ENCODE peak calls at places on chromosomes 4 and X, in seven cellular contexts. One of them, this sample, is unnamed.

GRCh38 chrX:29466441-29466840 is 748.9 kb upstream of the MAGEB2 start:
- DNase-seq in gastrocnemius medialis: no peak
- DNase-seq in lower lobe of right lung: no peak
- DNase-seq in psoas muscle: no peak
- DNase-seq in spleen: no peak
- DNase-seq in adrenal gland: no peak
- DNase-seq in IMR-90: no peak
- DNase-seq in this sample: no peak

GRCh38 chrX:68163446-68163845 is 269.8 kb downstream of the OPHN1 start:
- DNase-seq in gastrocnemius medialis: no peak
- DNase-seq in lower lobe of right lung: no peak
- DNase-seq in psoas muscle: no peak
- DNase-seq in spleen: no peak
- DNase-seq in adrenal gland: no peak
- DNase-seq in IMR-90: peak; percentile 35
- DNase-seq in this sample: no peak

GRCh38 chr4:185711764-185712163 is 100.2 kb downstream of the SORBS2 start:
- DNase-seq in gastrocnemius medialis: no peak
- DNase-seq in lower lobe of right lung: no peak
- DNase-seq in psoas muscle: no peak
- DNase-seq in spleen: no peak
- DNase-seq in adrenal gland: no peak
- DNase-seq in IMR-90: peak; percentile 8
- DNase-seq in this sample: no peak

GRCh38 chrX:18887177-18887820 is 96.6 kb downstream of the PHKA2 start:
- DNase-seq in gastrocnemius medialis: peak; percentile 60
- DNase-seq in lower lobe of right lung: peak; percentile 60
- DNase-seq in psoas muscle: peak; percentile 72
- DNase-seq in spleen: peak; percentile 77
- DNase-seq in adrenal gland: peak; percentile 28
- DNase-seq in IMR-90: no peak
- DNase-seq in this sample: peak; percentile 35

GRCh38 chrX:22686138-22686541 is 313.6 kb upstream of the DDX53 start:
- DNase-seq in gastrocnemius medialis: peak; percentile 18
- DNase-seq in lower lobe of right lung: no peak
- DNase-seq in psoas muscle: peak; percentile 78
- DNase-seq in spleen: peak; percentile 51
- DNase-seq in adrenal gland: peak; percentile 19
- DNase-seq in IMR-90: peak; percentile 73
- DNase-seq in this sample: no peak

GRCh38 chr4:107283587-107284559 is 247.8 kb upstream of the DKK2 start:
- DNase-seq in gastrocnemius medialis: no peak
- DNase-seq in lower lobe of right lung: no peak
- DNase-seq in psoas muscle: no peak
- DNase-seq in spleen: no peak
- DNase-seq in adrenal gland: no peak
- DNase-seq in IMR-90: peak; percentile 95
- DNase-seq in this sample: no peak

GRCh38 chrX:16772460-16772859 is 13.8 kb upstream of the TXLNG start:
- DNase-seq in gastrocnemius medialis: no peak
- DNase-seq in lower lobe of right lung: no peak
- DNase-seq in psoas muscle: no peak
- DNase-seq in spleen: no peak
- DNase-seq in adrenal gland: no peak
- DNase-seq in IMR-90: no peak
- DNase-seq in this sample: no peak

GRCh38 chr4:7645956-7646355 is 211.2 kb upstream of the PSAPL1 start:
- DNase-seq in gastrocnemius medialis: no peak
- DNase-seq in lower lobe of right lung: peak; percentile 27
- DNase-seq in psoas muscle: peak; percentile 35
- DNase-seq in spleen: no peak
- DNase-seq in adrenal gland: no peak
- DNase-seq in IMR-90: no peak
- DNase-seq in this sample: no peak

GRCh38 chr4:6783111-6783981 is 819 bp downstream of the KIAA0232 start:
- DNase-seq in gastrocnemius medialis: peak; percentile 88
- DNase-seq in lower lobe of right lung: peak; percentile 91
- DNase-seq in psoas muscle: peak; percentile 95
- DNase-seq in spleen: peak; percentile 97
- DNase-seq in adrenal gland: peak; percentile 90
- DNase-seq in IMR-90: peak; percentile 79
- DNase-seq in this sample: peak; percentile 95

GRCh38 chrX:28576117-28576516 is 11.1 kb upstream of the IL1RAPL1 start:
- DNase-seq in gastrocnemius medialis: no peak
- DNase-seq in lower lobe of right lung: no peak
- DNase-seq in psoas muscle: no peak
- DNase-seq in spleen: no peak
- DNase-seq in adrenal gland: no peak
- DNase-seq in IMR-90: no peak
- DNase-seq in this sample: no peak

GRCh38 chrX:10769696-10770619 is 149.6 kb upstream of the MID1 start:
- DNase-seq in gastrocnemius medialis: no peak
- DNase-seq in lower lobe of right lung: no peak
- DNase-seq in psoas muscle: no peak
- DNase-seq in spleen: no peak
- DNase-seq in adrenal gland: peak; percentile 22
- DNase-seq in IMR-90: peak; percentile 61
- DNase-seq in this sample: no peak

GRCh38 chr4:169716677-169717076 is 41.1 kb downstream of the HPF1 start:
- DNase-seq in gastrocnemius medialis: no peak
- DNase-seq in lower lobe of right lung: no peak
- DNase-seq in psoas muscle: no peak
- DNase-seq in spleen: no peak
- DNase-seq in adrenal gland: no peak
- DNase-seq in IMR-90: peak; percentile 44
- DNase-seq in this sample: no peak

GRCh38 chr4:17544205-17544604 is 29.2 kb downstream of the CLRN2 start:
- DNase-seq in gastrocnemius medialis: no peak
- DNase-seq in lower lobe of right lung: no peak
- DNase-seq in psoas muscle: no peak
- DNase-seq in spleen: no peak
- DNase-seq in adrenal gland: peak; percentile 28
- DNase-seq in IMR-90: no peak
- DNase-seq in this sample: no peak

GRCh38 chr4:139020384-139020783 is 4.8 kb downstream of the NOCT start:
- DNase-seq in gastrocnemius medialis: no peak
- DNase-seq in lower lobe of right lung: no peak
- DNase-seq in psoas muscle: no peak
- DNase-seq in spleen: no peak
- DNase-seq in adrenal gland: no peak
- DNase-seq in IMR-90: no peak
- DNase-seq in this sample: no peak

GRCh38 chrX:126799059-126799458 is 20.5 kb upstream of the PRR32 start:
- DNase-seq in gastrocnemius medialis: no peak
- DNase-seq in lower lobe of right lung: no peak
- DNase-seq in psoas muscle: no peak
- DNase-seq in spleen: no peak
- DNase-seq in adrenal gland: peak; percentile 34
- DNase-seq in IMR-90: no peak
- DNase-seq in this sample: no peak

GRCh38 chr4:70183168-70183939 is 12.2 kb upstream of the ODAM start:
- DNase-seq in gastrocnemius medialis: no peak
- DNase-seq in lower lobe of right lung: no peak
- DNase-seq in psoas muscle: no peak
- DNase-seq in spleen: no peak
- DNase-seq in adrenal gland: peak; percentile 19
- DNase-seq in IMR-90: peak; percentile 48
- DNase-seq in this sample: no peak

GRCh38 chrX:150887906-150888465 is 10.5 kb downstream of the CD99L2 start:
- DNase-seq in gastrocnemius medialis: no peak
- DNase-seq in lower lobe of right lung: no peak
- DNase-seq in psoas muscle: no peak
- DNase-seq in spleen: no peak
- DNase-seq in adrenal gland: no peak
- DNase-seq in IMR-90: peak; percentile 45
- DNase-seq in this sample: no peak

GRCh38 chrX:9704876-9705465 is 60.7 kb downstream of the GPR143 start:
- DNase-seq in gastrocnemius medialis: no peak
- DNase-seq in lower lobe of right lung: no peak
- DNase-seq in psoas muscle: no peak
- DNase-seq in spleen: no peak
- DNase-seq in adrenal gland: no peak
- DNase-seq in IMR-90: no peak
- DNase-seq in this sample: no peak

GRCh38 chrX:152830312-152831305 is at the start of the genes CETN2 and NSDHL:
- DNase-seq in gastrocnemius medialis: peak; percentile 93
- DNase-seq in lower lobe of right lung: peak; percentile 95
- DNase-seq in psoas muscle: peak; percentile 98
- DNase-seq in spleen: peak; percentile 96
- DNase-seq in adrenal gland: peak; percentile 96
- DNase-seq in IMR-90: peak; percentile 93
- DNase-seq in this sample: peak; percentile 95

GRCh38 chrX:23822397-23822796 is 39.4 kb downstream of the SAT1 start:
- DNase-seq in gastrocnemius medialis: no peak
- DNase-seq in lower lobe of right lung: no peak
- DNase-seq in psoas muscle: no peak
- DNase-seq in spleen: no peak
- DNase-seq in adrenal gland: no peak
- DNase-seq in IMR-90: peak; percentile 57
- DNase-seq in this sample: no peak

GRCh38 chr4:69056921-69057562 is 39.2 kb upstream of the UGT2B7 start:
- DNase-seq in gastrocnemius medialis: no peak
- DNase-seq in lower lobe of right lung: no peak
- DNase-seq in psoas muscle: no peak
- DNase-seq in spleen: no peak
- DNase-seq in adrenal gland: no peak
- DNase-seq in IMR-90: peak; percentile 10
- DNase-seq in this sample: no peak
- H3K27ac ChIP-seq in gastrocnemius medialis: no peak overlapping the region
- H3K27ac ChIP-seq in lower lobe of right lung: no peak overlapping the region
- H3K27ac ChIP-seq in psoas muscle: no peak overlapping the region
- H3K27ac ChIP-seq in spleen: no peak overlapping the region
- H3K27ac ChIP-seq in adrenal gland: no peak overlapping the region
- H3K27ac ChIP-seq in IMR-90: no peak overlapping the region
- H3K27ac ChIP-seq in this sample: no peak overlapping the region

DNA sequence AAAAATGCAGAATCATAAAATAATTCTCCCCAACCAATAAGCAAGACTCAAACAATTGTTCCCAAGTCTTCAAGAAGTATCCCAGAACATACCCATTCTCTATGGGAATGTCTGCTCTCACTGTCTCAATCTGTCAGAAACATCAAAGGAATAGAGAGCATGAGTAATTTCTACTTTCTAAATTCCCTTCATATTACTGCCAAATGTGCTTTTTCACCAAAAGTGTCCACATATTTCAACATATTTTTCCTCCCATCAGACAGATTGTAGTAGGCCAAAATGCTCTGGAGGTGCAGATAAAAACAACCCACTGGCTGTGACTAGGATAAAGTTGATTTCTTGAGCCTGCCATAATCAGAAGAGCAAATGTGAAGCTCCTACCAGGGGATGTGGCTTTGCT is 692.0 kb upstream of the FAM241A start:
- DNase-seq in gastrocnemius medialis: no peak
- DNase-seq in lower lobe of right lung: no peak
- DNase-seq in psoas muscle: no peak
- DNase-seq in spleen: no peak
- DNase-seq in adrenal gland: no peak
- DNase-seq in IMR-90: no peak
- DNase-seq in this sample: no peak
- H3K27ac ChIP-seq in gastrocnemius medialis: no peak overlapping the region
- H3K27ac ChIP-seq in lower lobe of right lung: no peak overlapping the region
- H3K27ac ChIP-seq in psoas muscle: no peak overlapping the region
- H3K27ac ChIP-seq in spleen: no peak overlapping the region
- H3K27ac ChIP-seq in adrenal gland: no peak overlapping the region
- H3K27ac ChIP-seq in IMR-90: no peak overlapping the region
- H3K27ac ChIP-seq in this sample: no peak overlapping the region

DNA sequence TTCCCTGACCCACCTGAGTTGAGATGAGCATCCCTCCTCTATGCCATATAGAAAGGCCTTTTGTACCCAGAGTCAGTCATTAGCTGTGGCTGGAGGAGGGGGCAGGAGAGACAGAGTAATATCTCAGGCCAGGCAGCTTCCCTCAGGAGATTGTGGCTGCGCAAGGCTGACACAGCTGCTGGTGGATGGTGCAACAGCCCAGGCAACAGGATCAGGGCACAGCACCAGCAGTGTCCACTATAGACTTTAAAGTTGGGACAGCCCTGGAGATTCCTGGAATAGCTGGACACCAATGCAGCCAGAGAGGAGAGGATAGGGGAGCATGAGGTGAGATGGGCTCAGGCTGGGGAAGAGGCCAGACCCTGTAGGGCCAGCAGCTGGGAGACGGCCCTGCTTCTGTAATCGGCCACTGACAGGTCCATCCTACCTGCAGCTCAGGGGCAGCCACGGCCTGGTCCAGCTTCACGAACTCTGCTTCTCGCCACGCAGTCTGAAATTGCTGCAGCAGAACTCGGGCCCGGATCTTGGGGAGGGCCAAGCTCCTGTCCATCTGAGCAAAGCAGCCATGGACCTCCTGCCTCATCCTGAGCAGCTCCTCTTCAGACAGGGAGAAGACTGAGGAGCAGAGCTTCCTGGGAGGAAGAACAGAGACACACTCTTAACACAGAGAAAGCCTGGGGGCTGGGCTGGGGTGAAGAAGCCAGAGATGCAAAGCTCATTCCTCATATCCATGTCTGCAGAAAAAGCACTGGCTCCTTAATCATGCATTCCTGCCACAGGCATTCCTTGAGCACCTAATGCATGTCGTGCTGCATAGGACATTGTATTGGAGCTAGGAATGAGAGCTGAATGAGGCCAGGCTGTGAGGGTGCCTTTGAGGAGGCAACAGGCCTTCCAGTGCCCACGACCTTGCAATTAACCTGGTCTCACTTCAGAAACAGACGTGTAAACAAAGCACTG is 90.0 kb downstream of the EVC2 start:
- DNase-seq in gastrocnemius medialis: no peak
- DNase-seq in lower lobe of right lung: no peak
- DNase-seq in psoas muscle: no peak
- DNase-seq in spleen: no peak
- DNase-seq in adrenal gland: no peak
- DNase-seq in IMR-90: no peak
- DNase-seq in this sample: no peak
- H3K27ac ChIP-seq in gastrocnemius medialis: no peak overlapping the region
- H3K27ac ChIP-seq in lower lobe of right lung: no peak overlapping the region
- H3K27ac ChIP-seq in psoas muscle: no peak overlapping the region
- H3K27ac ChIP-seq in spleen: no peak overlapping the region
- H3K27ac ChIP-seq in adrenal gland: no peak overlapping the region
- H3K27ac ChIP-seq in IMR-90: no peak overlapping the region
- H3K27ac ChIP-seq in this sample: no peak overlapping the region

GRCh38 chr4:48127231-48127881 is 6.7 kb downstream of the TXK start:
- DNase-seq in gastrocnemius medialis: no peak
- DNase-seq in lower lobe of right lung: no peak
- DNase-seq in psoas muscle: no peak
- DNase-seq in spleen: no peak
- DNase-seq in adrenal gland: no peak
- DNase-seq in IMR-90: no peak
- DNase-seq in this sample: no peak

GRCh38 chr4:48124870-48125269 is 9.2 kb downstream of the TXK start:
- DNase-seq in gastrocnemius medialis: no peak
- DNase-seq in lower lobe of right lung: no peak
- DNase-seq in psoas muscle: no peak
- DNase-seq in spleen: no peak
- DNase-seq in adrenal gland: no peak
- DNase-seq in IMR-90: no peak
- DNase-seq in this sample: no peak

GRCh38 chr4:48127882-48128394 is 6.1 kb downstream of the TXK start:
- DNase-seq in gastrocnemius medialis: peak; percentile 10
- DNase-seq in lower lobe of right lung: peak; percentile 61
- DNase-seq in psoas muscle: peak; percentile 55
- DNase-seq in spleen: peak; percentile 82
- DNase-seq in adrenal gland: peak; percentile 76
- DNase-seq in IMR-90: peak; percentile 94
- DNase-seq in this sample: no peak

GRCh38 chr4:48129307-48130014 is 4.6 kb downstream of the TXK start:
- DNase-seq in gastrocnemius medialis: no peak
- DNase-seq in lower lobe of right lung: no peak
- DNase-seq in psoas muscle: peak; percentile 54
- DNase-seq in spleen: peak; percentile 78
- DNase-seq in adrenal gland: no peak
- DNase-seq in IMR-90: no peak
- DNase-seq in this sample: no peak

GRCh38 chr4:48126621-48127020 is 7.4 kb downstream of the TXK start:
- DNase-seq in gastrocnemius medialis: no peak
- DNase-seq in lower lobe of right lung: no peak
- DNase-seq in psoas muscle: no peak
- DNase-seq in spleen: no peak
- DNase-seq in adrenal gland: no peak
- DNase-seq in IMR-90: no peak
- DNase-seq in this sample: no peak
- H3K27ac ChIP-seq in gastrocnemius medialis: no peak overlapping the region
- H3K27ac ChIP-seq in lower lobe of right lung: peak overlapping the region; percentile 70
- H3K27ac ChIP-seq in psoas muscle: no peak overlapping the region
- H3K27ac ChIP-seq in spleen: no peak overlapping the region
- H3K27ac ChIP-seq in adrenal gland: no peak overlapping the region
- H3K27ac ChIP-seq in IMR-90: no peak overlapping the region
- H3K27ac ChIP-seq in this sample: no peak overlapping the region

This sample was measured in ovary.